ENCODE peak calls at places on chromosome 22, in four cellular contexts. One of them, this sample, is unnamed.

GRCh38 chr22:41576877-41577276 is 12.8 kb downstream of the PMM1 start:
- DNase-seq in A549: peak
- DNase-seq in HepG2: peak
- DNase-seq in SK-N-SH: peak
- DNase-seq in this sample: peak

GRCh38 chr22:39611360-39611759 is 40.8 kb downstream of the CACNA1I start:
- DNase-seq in A549: no peak
- DNase-seq in HepG2: no peak
- DNase-seq in SK-N-SH: no peak
- DNase-seq in this sample: no peak

GRCh38 chr22:23000657-23001439 is 69.5 kb upstream of the GNAZ start:
- DNase-seq in A549: no peak
- DNase-seq in HepG2: no peak
- DNase-seq in SK-N-SH: no peak
- DNase-seq in this sample: no peak

GRCh38 chr22:47806894-47807293 is 1044.4 kb downstream of the TBC1D22A start:
- DNase-seq in A549: no peak
- DNase-seq in HepG2: no peak
- DNase-seq in SK-N-SH: no peak
- DNase-seq in this sample: no peak

GRCh38 chr22:24957043-24957442 is 4.5 kb downstream of the KIAA1671 start:
- DNase-seq in A549: no peak
- DNase-seq in HepG2: no peak
- DNase-seq in SK-N-SH: no peak
- DNase-seq in this sample: no peak

GRCh38 chr22:36541831-36542391 is 12.9 kb upstream of the EIF3D start:
- DNase-seq in A549: peak
- DNase-seq in HepG2: no peak
- DNase-seq in SK-N-SH: no peak
- DNase-seq in this sample: peak

GRCh38 chr22:35600466-35600865 is 16.7 kb downstream of the MB start:
- DNase-seq in A549: no peak
- DNase-seq in HepG2: no peak
- DNase-seq in SK-N-SH: no peak
- DNase-seq in this sample: no peak

GRCh38 chr22:25101986-25102385 is 97.7 kb upstream of the CRYBB3 start:
- DNase-seq in A549: no peak
- DNase-seq in HepG2: no peak
- DNase-seq in SK-N-SH: no peak
- DNase-seq in this sample: no peak

GRCh38 chr22:50601669-50602337 is 1.2 kb downstream of the MAPK8IP2 start:
- DNase-seq in A549: no peak
- DNase-seq in HepG2: no peak
- DNase-seq in SK-N-SH: peak
- DNase-seq in this sample: no peak

GRCh38 chr22:19892249-19892879 is 37.7 kb upstream of the GNB1L start:
- DNase-seq in A549: no peak
- DNase-seq in HepG2: peak
- DNase-seq in SK-N-SH: peak
- DNase-seq in this sample: peak

GRCh38 chr22:39282642-39283311 is 36.6 kb downstream of the RPL3 start:
- DNase-seq in A549: no peak
- DNase-seq in HepG2: no peak
- DNase-seq in SK-N-SH: no peak
- DNase-seq in this sample: no peak

GRCh38 chr22:39520054-39520873 is at the start of gene ATF4:
- DNase-seq in A549: peak
- DNase-seq in HepG2: peak
- DNase-seq in SK-N-SH: peak
- DNase-seq in this sample: peak

DNA sequence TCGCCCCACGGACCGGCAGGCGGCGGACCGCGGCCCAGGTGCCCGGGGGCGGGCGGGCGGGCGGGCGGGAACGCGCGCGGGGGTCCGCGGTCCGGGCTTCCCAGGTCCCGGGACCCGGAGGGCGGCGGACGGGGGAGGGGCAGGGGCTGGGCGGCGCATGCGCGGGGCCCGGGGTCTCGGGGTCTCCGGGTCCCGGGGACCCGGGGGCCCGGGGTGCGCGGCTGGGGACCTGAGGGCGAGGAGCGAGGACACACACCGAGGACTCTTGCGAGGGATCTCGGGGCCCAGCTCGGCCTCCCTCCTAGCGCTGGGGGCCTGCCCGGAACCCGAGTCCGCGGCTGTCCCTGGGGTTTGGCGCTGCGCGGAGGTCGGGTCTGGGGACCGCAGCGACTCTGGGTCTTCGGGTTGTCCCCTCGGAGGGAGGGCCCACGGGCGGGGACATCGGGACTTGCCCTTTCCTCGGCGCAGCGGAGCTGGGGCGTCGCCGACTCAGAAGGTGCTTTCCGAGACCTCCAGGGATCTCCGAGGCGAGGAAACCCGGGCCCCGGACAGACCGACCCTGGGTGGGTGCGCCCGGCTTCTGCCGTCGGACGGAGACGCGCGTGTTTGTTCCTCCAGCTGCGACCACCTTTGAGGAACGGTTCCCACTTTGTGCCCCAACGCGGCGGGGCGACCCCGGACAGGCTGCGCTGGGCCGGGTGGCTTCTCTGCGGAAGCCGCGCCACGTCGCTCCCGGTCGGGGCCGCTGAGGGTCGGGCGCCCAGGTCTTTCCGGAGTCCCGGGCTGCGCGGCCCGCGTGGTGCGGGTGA is 493 bp downstream of the PPARA start:
- DNase-seq in A549: no peak
- DNase-seq in HepG2: no peak
- DNase-seq in SK-N-SH: peak
- DNase-seq in this sample: no peak
- TF ChIP-seq USF2 in A549: no peak
- TF ChIP-seq USF2 in HepG2: no peak
- TF ChIP-seq USF2 in SK-N-SH: no peak
- TF ChIP-seq USF2 in this sample: no peak

DNA sequence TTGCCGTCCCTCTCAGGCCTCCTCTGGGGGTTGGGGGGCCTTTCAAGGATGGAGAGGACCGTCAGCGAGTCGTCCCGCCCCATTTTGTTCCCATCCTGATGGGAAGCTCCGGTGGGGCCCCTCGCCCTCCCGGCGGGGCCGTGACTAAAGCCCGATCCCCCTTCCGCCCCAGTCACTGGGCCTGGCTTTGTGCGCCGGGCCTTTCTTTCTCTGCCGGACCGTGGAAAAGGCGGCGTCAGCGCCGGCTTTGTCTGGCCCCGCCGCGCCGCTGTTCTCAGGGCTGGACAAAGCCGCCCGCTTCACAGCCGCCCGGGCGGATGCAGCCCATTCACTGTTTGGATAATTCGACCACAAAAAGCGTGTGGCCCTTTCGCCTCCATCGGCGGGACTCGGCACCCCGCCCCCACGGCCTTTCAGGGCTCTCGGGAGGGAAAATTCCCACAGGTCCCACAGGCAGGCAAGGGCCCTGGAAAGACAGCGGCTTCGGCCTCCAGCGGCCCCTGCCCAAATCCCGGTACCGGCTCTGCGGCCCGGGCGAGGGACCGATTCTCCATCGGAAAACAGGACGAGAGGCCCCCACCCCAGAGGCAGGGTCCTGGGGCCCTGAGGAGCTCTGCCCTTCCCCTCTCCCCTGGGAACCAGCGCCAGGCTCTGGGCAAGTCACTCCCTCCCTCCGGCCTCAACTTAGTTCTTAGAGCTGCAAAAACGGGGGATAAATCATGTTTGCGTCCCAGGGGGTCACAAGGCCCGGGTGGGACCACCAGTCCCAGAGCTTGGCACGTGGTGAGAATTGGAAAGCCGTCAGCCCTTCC is 87.2 kb downstream of the WNT7B start:
- DNase-seq in A549: no peak
- DNase-seq in HepG2: no peak
- DNase-seq in SK-N-SH: no peak
- DNase-seq in this sample: peak
- TF ChIP-seq USF2 in A549: no peak
- TF ChIP-seq USF2 in HepG2: no peak
- TF ChIP-seq USF2 in SK-N-SH: no peak
- TF ChIP-seq USF2 in this sample: no peak

DNA sequence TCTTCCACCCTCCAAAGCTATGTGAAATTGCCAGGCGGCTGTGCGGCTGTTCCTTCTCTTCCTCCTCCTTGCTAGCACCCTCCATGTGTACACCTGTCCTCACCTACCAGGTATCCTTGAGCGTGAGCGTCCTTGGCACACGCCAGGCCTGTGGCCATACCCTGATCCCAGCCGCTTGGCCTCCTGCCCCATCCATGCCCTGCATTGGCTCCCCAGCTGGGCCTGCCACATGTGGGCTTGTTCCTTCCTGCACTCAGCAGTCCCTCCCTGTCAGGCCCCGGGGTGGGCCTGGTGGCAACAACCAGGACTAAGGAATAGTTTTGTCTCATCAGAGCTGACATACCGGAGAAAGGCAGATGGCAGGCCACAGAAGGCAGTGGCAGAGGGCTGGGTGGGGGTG is 40.0 kb downstream of the SCUBE1 start:
- DNase-seq in A549: no peak
- DNase-seq in HepG2: no peak
- DNase-seq in SK-N-SH: no peak
- DNase-seq in this sample: no peak
- TF ChIP-seq USF2 in A549: no peak
- TF ChIP-seq USF2 in HepG2: no peak
- TF ChIP-seq USF2 in SK-N-SH: no peak
- TF ChIP-seq USF2 in this sample: no peak

GRCh38 chr22:46064236-46064965 is 85.9 kb upstream of the PPARA start:
- DNase-seq in A549: no peak
- DNase-seq in HepG2: no peak
- DNase-seq in SK-N-SH: peak
- DNase-seq in this sample: no peak

GRCh38 chr22:46066691-46067090 is 83.6 kb upstream of the PPARA start:
- DNase-seq in A549: no peak
- DNase-seq in HepG2: no peak
- DNase-seq in SK-N-SH: no peak
- DNase-seq in this sample: no peak

GRCh38 chr22:46064966-46065666 is 85.2 kb upstream of the PPARA start:
- DNase-seq in A549: no peak
- DNase-seq in HepG2: no peak
- DNase-seq in SK-N-SH: no peak
- DNase-seq in this sample: no peak

GRCh38 chr22:46067159-46068111 is 82.9 kb upstream of the PPARA start:
- DNase-seq in A549: no peak
- DNase-seq in HepG2: no peak
- DNase-seq in SK-N-SH: no peak
- DNase-seq in this sample: no peak

DNA sequence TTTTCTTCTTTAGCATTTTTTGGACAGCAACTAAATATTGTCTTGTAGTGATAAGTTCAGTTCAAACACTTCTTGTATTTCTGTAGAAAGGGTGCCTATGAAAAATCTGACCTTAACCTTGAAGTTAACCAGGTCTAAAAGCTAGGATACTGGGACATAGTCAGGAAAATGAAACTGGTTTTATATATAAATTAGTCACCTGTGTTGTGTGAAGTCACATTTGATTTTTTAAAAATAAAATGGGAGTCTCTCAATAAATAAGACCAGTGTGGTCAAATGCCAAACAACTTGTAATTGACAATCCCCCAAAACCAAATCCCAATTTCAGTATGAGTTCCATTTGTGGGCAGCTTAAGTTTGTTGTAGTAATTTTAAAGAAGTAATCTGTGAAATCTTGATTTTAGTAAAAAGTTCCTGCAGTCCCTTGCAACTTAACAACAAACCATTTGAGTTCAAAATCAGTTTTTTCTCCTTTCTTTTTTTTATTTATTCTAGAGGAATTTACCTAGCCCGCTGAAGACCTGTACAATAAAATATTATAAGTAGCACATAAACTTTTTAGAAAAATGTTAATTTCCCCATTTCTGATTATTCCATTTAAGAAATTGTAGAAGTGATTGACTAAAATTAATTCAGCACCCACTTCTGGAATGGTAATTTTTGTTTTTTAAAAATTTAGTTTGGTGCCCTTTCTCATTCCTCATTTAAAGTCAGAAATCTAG is 84.4 kb upstream of the PPARA start:
- DNase-seq in A549: no peak
- DNase-seq in HepG2: no peak
- DNase-seq in SK-N-SH: no peak
- DNase-seq in this sample: no peak
- TF ChIP-seq USF2 in A549: no peak
- TF ChIP-seq USF2 in HepG2: no peak
- TF ChIP-seq USF2 in SK-N-SH: no peak
- TF ChIP-seq USF2 in this sample: no peak

GRCh38 chr22:30562391-30562790 is 12.1 kb downstream of the GAL3ST1 start:
- DNase-seq in A549: peak
- DNase-seq in HepG2: no peak
- DNase-seq in SK-N-SH: no peak
- DNase-seq in this sample: no peak
- TF ChIP-seq USF2 in A549: no peak
- TF ChIP-seq USF2 in HepG2: no peak
- TF ChIP-seq USF2 in SK-N-SH: no peak
- TF ChIP-seq USF2 in this sample: no peak

GRCh38 chr22:17627961-17628303 is 617 bp downstream of the ATP6V1E1 start:
- DNase-seq in A549: no peak
- DNase-seq in HepG2: no peak
- DNase-seq in SK-N-SH: no peak
- DNase-seq in this sample: no peak

GRCh38 chr22:17628304-17629166 is at the start of gene ATP6V1E1:
- DNase-seq in A549: peak
- DNase-seq in HepG2: peak
- DNase-seq in SK-N-SH: peak
- DNase-seq in this sample: peak

GRCh38 chr22:17629646-17630045 is 1.1 kb upstream of the ATP6V1E1 start:
- DNase-seq in A549: no peak
- DNase-seq in HepG2: no peak
- DNase-seq in SK-N-SH: no peak
- DNase-seq in this sample: no peak

GRCh38 chr22:17631076-17631565 is 2.6 kb upstream of the ATP6V1E1 start:
- DNase-seq in A549: no peak
- DNase-seq in HepG2: no peak
- DNase-seq in SK-N-SH: no peak
- DNase-seq in this sample: no peak

DNA sequence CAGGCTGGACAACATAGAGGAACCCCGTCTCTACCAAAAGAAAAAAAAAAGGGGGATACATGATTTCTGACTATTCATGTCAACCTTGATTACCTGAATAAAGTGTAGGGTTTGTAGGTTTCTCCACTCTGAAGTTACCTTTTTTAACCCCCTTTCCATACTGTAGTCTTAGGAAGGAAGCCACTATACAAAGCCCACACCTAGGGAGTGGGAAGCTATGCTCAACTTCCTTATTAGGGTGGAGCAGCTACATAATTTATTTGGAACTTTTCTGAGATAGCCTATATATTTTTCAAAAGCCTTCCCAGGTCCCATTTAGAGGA is 579 bp upstream of the ATP6V1E1 start:
- DNase-seq in A549: no peak
- DNase-seq in HepG2: no peak
- DNase-seq in SK-N-SH: no peak
- DNase-seq in this sample: no peak
- TF ChIP-seq USF2 in A549: no peak
- TF ChIP-seq USF2 in HepG2: no peak
- TF ChIP-seq USF2 in SK-N-SH: no peak
- TF ChIP-seq USF2 in this sample: no peak

DNA sequence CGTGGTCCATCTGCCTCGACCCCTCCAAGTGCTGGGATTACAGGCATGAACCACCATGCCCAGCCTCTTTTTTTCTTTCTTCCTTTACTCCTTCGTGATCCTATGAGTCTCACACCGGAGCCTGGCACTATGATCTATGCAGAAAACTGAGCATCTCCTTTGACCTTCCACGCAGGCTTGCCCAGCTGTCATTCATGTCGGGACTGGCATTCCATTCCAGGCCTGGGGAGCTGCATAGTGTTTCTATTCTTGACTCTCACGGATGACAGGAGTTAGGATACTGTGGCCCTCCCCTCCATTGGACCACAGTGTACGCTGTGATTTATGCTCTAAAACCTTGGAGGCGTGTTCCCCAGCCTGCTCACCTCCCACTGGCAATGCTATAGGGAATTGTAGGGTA is 611.8 kb downstream of the BRD1 start:
- DNase-seq in A549: no peak
- DNase-seq in HepG2: no peak
- DNase-seq in SK-N-SH: no peak
- DNase-seq in this sample: no peak
- TF ChIP-seq USF2 in A549: no peak
- TF ChIP-seq USF2 in HepG2: no peak
- TF ChIP-seq USF2 in SK-N-SH: no peak
- TF ChIP-seq USF2 in this sample: no peak